ENCODE peak calls at places on chromosome 5, in five cellular contexts. One of them, this sample, is unnamed.

GRCh38 chr5:90590-91547 is 1.1 kb upstream of the PLEKHG4B start:
- DNase-seq in K562: no peak
- DNase-seq in A549: no peak
- DNase-seq in IMR-90: no peak
- DNase-seq in GM12878: no peak
- DNase-seq in this sample: no peak

GRCh38 chr5:123035950-123036390 is 555 bp downstream of the PPIC start:
- DNase-seq in GM12878: no peak
- DNase-seq in A549: peak; percentile 70
- DNase-seq in K562: peak; percentile 26
- DNase-seq in IMR-90: peak; percentile 29
- DNase-seq in this sample: peak; percentile 79

GRCh38 chr5:151002681-151003502 is 17.5 kb upstream of the GPX3 start:
- DNase-seq in A549: no peak
- DNase-seq in GM12878: no peak
- DNase-seq in K562: no peak
- DNase-seq in IMR-90: no peak
- DNase-seq in this sample: no peak

GRCh38 chr5:132365213-132365612 is 4.3 kb upstream of the SLC22A5 start:
- DNase-seq in A549: peak; percentile 95
- DNase-seq in GM12878: no peak
- DNase-seq in IMR-90: peak; percentile 74
- DNase-seq in K562: peak; percentile 56
- DNase-seq in this sample: no peak

GRCh38 chr5:74665823-74666222 is 19.2 kb upstream of the HEXB start:
- DNase-seq in GM12878: no peak
- DNase-seq in IMR-90: no peak
- DNase-seq in K562: no peak
- DNase-seq in A549: no peak
- DNase-seq in this sample: peak; percentile 40

GRCh38 chr5:36373527-36374086 is 71.9 kb upstream of the RANBP3L start:
- DNase-seq in K562: no peak
- DNase-seq in GM12878: no peak
- DNase-seq in IMR-90: peak; percentile 38
- DNase-seq in A549: peak; percentile 42
- DNase-seq in this sample: no peak

GRCh38 chr5:11322133-11322532 is 561.1 kb upstream of the DAP start:
- DNase-seq in IMR-90: no peak
- DNase-seq in GM12878: no peak
- DNase-seq in K562: no peak
- DNase-seq in A549: no peak
- DNase-seq in this sample: no peak

GRCh38 chr5:53378590-53379247 is 101.7 kb upstream of the FST start:
- DNase-seq in GM12878: no peak
- DNase-seq in IMR-90: peak; percentile 90
- DNase-seq in A549: no peak
- DNase-seq in K562: no peak
- DNase-seq in this sample: no peak

GRCh38 chr5:9350301-9350797 is 195.5 kb downstream of the SEMA5A start:
- DNase-seq in A549: no peak
- DNase-seq in K562: no peak
- DNase-seq in IMR-90: peak; percentile 25
- DNase-seq in GM12878: no peak
- DNase-seq in this sample: no peak

GRCh38 chr5:126386146-126386545 is 37.1 kb upstream of the GRAMD2B start:
- DNase-seq in GM12878: no peak
- DNase-seq in K562: no peak
- DNase-seq in IMR-90: no peak
- DNase-seq in A549: no peak
- DNase-seq in this sample: no peak

GRCh38 chr5:129749101-129749500 is 1.2 kb downstream of the MINAR2 start:
- DNase-seq in IMR-90: no peak
- DNase-seq in GM12878: no peak
- DNase-seq in A549: no peak
- DNase-seq in K562: no peak
- DNase-seq in this sample: no peak

GRCh38 chr5:115585265-115585664 is 17.0 kb downstream of the TICAM2 start:
- DNase-seq in IMR-90: peak; percentile 55
- DNase-seq in A549: no peak
- DNase-seq in GM12878: no peak
- DNase-seq in K562: no peak
- DNase-seq in this sample: no peak

GRCh38 chr5:127935398-127935797 is 148.2 kb upstream of the SLC12A2 start:
- DNase-seq in K562: no peak
- DNase-seq in GM12878: no peak
- DNase-seq in IMR-90: no peak
- DNase-seq in A549: peak; percentile 81
- DNase-seq in this sample: no peak

GRCh38 chr5:27511061-27511460 is 472.7 kb upstream of the CDH9 start:
- DNase-seq in K562: no peak
- DNase-seq in GM12878: no peak
- DNase-seq in A549: no peak
- DNase-seq in IMR-90: no peak
- DNase-seq in this sample: no peak

GRCh38 chr5:109857405-109858031 is 167.8 kb downstream of the MAN2A1 start:
- DNase-seq in K562: no peak
- DNase-seq in GM12878: no peak
- DNase-seq in IMR-90: no peak
- DNase-seq in A549: no peak
- DNase-seq in this sample: no peak

GRCh38 chr5:175254155-175254554 is 189.8 kb downstream of the DRD1 start:
- DNase-seq in K562: no peak
- DNase-seq in A549: no peak
- DNase-seq in IMR-90: peak; percentile 42
- DNase-seq in GM12878: no peak
- DNase-seq in this sample: no peak

GRCh38 chr5:171895076-171895475 is 109.5 kb downstream of the SMIM23 start:
- DNase-seq in A549: no peak
- DNase-seq in K562: no peak
- DNase-seq in GM12878: no peak
- DNase-seq in IMR-90: no peak
- DNase-seq in this sample: no peak

GRCh38 chr5:175096469-175097185 is 347.4 kb downstream of the DRD1 start:
- DNase-seq in IMR-90: no peak
- DNase-seq in GM12878: no peak
- DNase-seq in A549: no peak
- DNase-seq in K562: no peak
- DNase-seq in this sample: no peak

GRCh38 chr5:39906146-39906545 is 481.4 kb upstream of the DAB2 start:
- DNase-seq in GM12878: no peak
- DNase-seq in IMR-90: no peak
- DNase-seq in K562: no peak
- DNase-seq in A549: no peak
- DNase-seq in this sample: no peak

GRCh38 chr5:76943006-76943405 is 9.8 kb upstream of the CRHBP start:
- DNase-seq in IMR-90: no peak
- DNase-seq in A549: no peak
- DNase-seq in GM12878: no peak
- DNase-seq in K562: no peak
- DNase-seq in this sample: no peak

GRCh38 chr5:62282079-62282478 is 23.9 kb upstream of the KIF2A start:
- DNase-seq in A549: no peak
- DNase-seq in GM12878: no peak
- DNase-seq in IMR-90: no peak
- DNase-seq in K562: no peak
- DNase-seq in this sample: no peak

GRCh38 chr5:30405821-30406220 is 787.7 kb upstream of the CDH6 start:
- DNase-seq in A549: no peak
- DNase-seq in IMR-90: peak; percentile 30
- DNase-seq in GM12878: no peak
- DNase-seq in K562: no peak
- DNase-seq in this sample: no peak

GRCh38 chr5:16515532-16515931 is 49.9 kb upstream of the ZNF622 start:
- DNase-seq in A549: no peak
- DNase-seq in GM12878: no peak
- DNase-seq in IMR-90: no peak
- DNase-seq in K562: no peak
- DNase-seq in this sample: no peak

GRCh38 chr5:139880416-139881144 is 85.0 kb downstream of the PSD2 start:
- DNase-seq in K562: no peak
- DNase-seq in IMR-90: no peak
- DNase-seq in GM12878: no peak
- DNase-seq in A549: no peak
- DNase-seq in this sample: peak; percentile 59

GRCh38 chr5:10424124-10424731 is 17.5 kb upstream of the ROPN1L start:
- DNase-seq in K562: no peak
- DNase-seq in IMR-90: peak; percentile 44
- DNase-seq in A549: peak; percentile 59
- DNase-seq in GM12878: no peak
- DNase-seq in this sample: peak; percentile 43

GRCh38 chr5:98779264-98779877 is 5.9 kb downstream of the RGMB start:
- DNase-seq in GM12878: no peak
- DNase-seq in IMR-90: no peak
- DNase-seq in A549: no peak
- DNase-seq in K562: no peak
- DNase-seq in this sample: no peak

GRCh38 chr5:126896170-126896717 is 119.3 kb downstream of the LMNB1 start:
- DNase-seq in K562: no peak
- DNase-seq in GM12878: no peak
- DNase-seq in IMR-90: no peak
- DNase-seq in A549: no peak
- DNase-seq in this sample: no peak

GRCh38 chr5:58108507-58108906 is 351.4 kb downstream of the PLK2 start:
- DNase-seq in GM12878: no peak
- DNase-seq in K562: no peak
- DNase-seq in A549: no peak
- DNase-seq in IMR-90: no peak
- DNase-seq in this sample: no peak

GRCh38 chr5:103111458-103111857 is 8.5 kb downstream of the GIN1 start:
- DNase-seq in K562: no peak
- DNase-seq in A549: no peak
- DNase-seq in IMR-90: no peak
- DNase-seq in GM12878: no peak
- DNase-seq in this sample: no peak

GRCh38 chr5:91357806-91358205 is 25.3 kb downstream of the ARRDC3 start:
- DNase-seq in A549: no peak
- DNase-seq in GM12878: no peak
- DNase-seq in IMR-90: peak; percentile 35
- DNase-seq in K562: no peak
- DNase-seq in this sample: no peak

GRCh38 chr5:116062352-116062751 is 22.5 kb upstream of the COMMD10 start:
- DNase-seq in GM12878: no peak
- DNase-seq in A549: peak; percentile 27
- DNase-seq in K562: no peak
- DNase-seq in IMR-90: no peak
- DNase-seq in this sample: no peak

GRCh38 chr5:56815657-56816545 is 552 bp downstream of the MAP3K1 start:
- DNase-seq in A549: peak; percentile 41
- DNase-seq in GM12878: no peak
- DNase-seq in IMR-90: peak; percentile 32
- DNase-seq in K562: peak; percentile 37
- DNase-seq in this sample: peak; percentile 62

GRCh38 chr5:33854733-33855151 is 37.0 kb downstream of the ADAMTS12 start:
- DNase-seq in K562: no peak
- DNase-seq in GM12878: no peak
- DNase-seq in IMR-90: peak; percentile 82
- DNase-seq in A549: no peak
- DNase-seq in this sample: no peak

GRCh38 chr5:167644619-167645018 is 646.8 kb upstream of the WWC1 start:
- DNase-seq in A549: peak; percentile 11
- DNase-seq in K562: no peak
- DNase-seq in GM12878: no peak
- DNase-seq in IMR-90: no peak
- DNase-seq in this sample: no peak

DNA sequence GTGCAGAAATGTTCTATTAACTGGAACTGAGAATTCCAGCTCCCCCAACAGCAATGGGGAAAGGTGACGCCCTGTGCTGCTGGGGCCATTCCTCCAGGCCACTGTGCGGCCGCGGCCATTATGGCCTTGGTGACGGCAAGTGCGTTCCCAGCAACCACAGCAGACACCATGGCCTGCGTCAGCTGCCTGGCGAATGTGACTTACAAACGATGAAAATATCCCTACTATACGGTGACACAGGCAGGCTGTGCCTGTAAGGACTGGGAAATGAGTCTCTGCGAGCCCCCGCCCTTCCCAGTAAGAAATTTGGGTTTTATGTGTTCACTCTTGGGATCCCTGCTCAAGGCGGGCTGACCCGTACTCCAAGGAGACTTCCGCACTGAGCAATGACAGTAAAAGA is 20.6 kb downstream of the CLPTM1L start:
- DNase-seq in GM12878: no peak
- DNase-seq in A549: no peak
- DNase-seq in IMR-90: no peak
- DNase-seq in K562: no peak
- DNase-seq in this sample: no peak
- TF ChIP-seq RCOR1 in GM12878: no peak
- TF ChIP-seq RCOR1 in A549: no peak
- TF ChIP-seq RCOR1 in IMR-90: no peak
- TF ChIP-seq RCOR1 in K562: no peak
- TF ChIP-seq RCOR1 in this sample: no peak

DNA sequence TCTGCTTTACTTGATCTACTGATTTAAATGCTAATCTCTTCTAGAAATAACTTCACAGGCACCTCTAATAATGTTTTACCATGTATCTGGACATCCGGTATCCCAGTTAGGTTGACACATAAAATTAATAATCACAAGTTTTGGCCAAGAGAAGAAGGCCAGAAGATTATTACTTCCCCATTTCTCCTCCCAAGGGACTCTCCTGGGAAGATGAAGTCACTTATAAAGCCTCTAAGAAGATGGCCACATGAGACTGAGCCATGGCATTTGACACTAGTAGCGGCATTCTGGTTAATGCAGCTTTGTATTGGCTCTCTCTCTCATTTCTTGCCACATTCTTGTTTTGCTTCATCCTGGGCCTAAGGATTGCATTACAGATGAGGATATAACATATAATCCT is 34.6 kb upstream of the RASA1 start:
- DNase-seq in A549: no peak
- DNase-seq in IMR-90: no peak
- DNase-seq in K562: no peak
- DNase-seq in GM12878: no peak
- DNase-seq in this sample: no peak
- TF ChIP-seq RCOR1 in A549: no peak
- TF ChIP-seq RCOR1 in IMR-90: no peak
- TF ChIP-seq RCOR1 in K562: no peak
- TF ChIP-seq RCOR1 in GM12878: no peak
- TF ChIP-seq RCOR1 in this sample: no peak

DNA sequence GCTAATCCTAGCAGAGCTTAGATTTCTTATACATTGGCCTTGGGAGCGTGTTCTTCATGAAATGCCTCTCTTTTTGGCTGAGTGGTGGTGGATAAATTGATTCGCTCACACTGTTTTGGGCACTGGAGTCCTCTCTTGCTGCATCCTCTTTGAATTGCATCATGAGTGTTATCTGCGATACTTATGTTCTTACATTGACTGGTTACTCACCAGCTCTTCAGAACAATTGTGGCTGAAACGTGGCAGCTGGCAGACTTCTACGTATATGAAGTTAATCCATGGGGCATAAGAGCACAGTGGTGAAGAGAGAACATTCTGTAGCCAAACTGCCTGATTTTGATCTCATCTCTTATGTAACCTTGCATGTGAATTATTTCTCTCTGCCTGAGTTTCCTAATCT is 295.0 kb downstream of the ARHGAP26 start:
- DNase-seq in K562: no peak
- DNase-seq in A549: no peak
- DNase-seq in IMR-90: peak; percentile 88
- DNase-seq in GM12878: no peak
- DNase-seq in this sample: no peak
- TF ChIP-seq RCOR1 in K562: no peak
- TF ChIP-seq RCOR1 in A549: no peak
- TF ChIP-seq RCOR1 in IMR-90: no peak
- TF ChIP-seq RCOR1 in GM12878: no peak
- TF ChIP-seq RCOR1 in this sample: no peak

GRCh38 chr5:179162351-179163235 is 102.4 kb downstream of the ZNF354C start:
- DNase-seq in GM12878: no peak
- DNase-seq in A549: no peak
- DNase-seq in IMR-90: no peak
- DNase-seq in K562: no peak
- DNase-seq in this sample: no peak
- TF ChIP-seq RCOR1 in GM12878: no peak
- TF ChIP-seq RCOR1 in A549: no peak
- TF ChIP-seq RCOR1 in IMR-90: no peak
- TF ChIP-seq RCOR1 in K562: no peak
- TF ChIP-seq RCOR1 in this sample: no peak